ENCODE peak calls at places on chromosomes 5 and 9, in ten cellular contexts. J is GM20000, B is fibroblast of mammary gland, L is Peyer's patch, Q is lung, O is brain microvascular endothelial cell, Z is tibial artery, A is GM06990, H is mucosa of descending colon, F is fibroblast of villous mesenchyme. U is an unnamed sample.

GRCh38 chr9:5800969-5801738 is 31.8 kb downstream of the ERMP1 start:
- DNase-seq in J (no peak), B (no peak), L (no peak), Q (no peak), O (no peak), Z (no peak), A (no peak), H (no peak), F (no peak), U (no peak)

GRCh38 chr5:56516034-56516433 is 282.9 kb upstream of the ANKRD55 start:
- DNase-seq in J (no peak), B (no peak), L (no peak), Q (no peak), O (no peak), Z (no peak), A (no peak), H (no peak), F (no peak), U (no peak)

GRCh38 chr5:141637266-141637692 is 482 bp downstream of the RELL2 start:
- DNase-seq in J (peak; percentile 52), B (no peak), L (peak; percentile 56), Q (no peak), O (no peak), Z (no peak), A (peak; percentile 74), H (peak; percentile 70), F (no peak), U (peak; percentile 62)

GRCh38 chr9:83623634-83623991 is 670 bp downstream of the IDNK start:
- DNase-seq in J (peak; percentile 28), B (no peak), L (no peak), Q (no peak), O (no peak), Z (no peak), A (no peak), H (no peak), F (peak; percentile 8), U (no peak)

GRCh38 chr5:83101514-83101913 is 24.2 kb downstream of the XRCC4 start:
- DNase-seq in J (no peak), B (no peak), L (no peak), Q (no peak), O (no peak), Z (no peak), A (no peak), H (no peak), F (no peak), U (no peak)

GRCh38 chr9:37938121-37938906 is 34.4 kb upstream of the SLC25A51 start:
- DNase-seq in J (no peak), B (peak; percentile 83), L (no peak), Q (no peak), O (peak; percentile 79), Z (no peak), A (no peak), H (no peak), F (peak; percentile 94), U (no peak)

GRCh38 chr5:473344-474192 is 30.6 kb downstream of the EXOC3 start:
- DNase-seq in J (peak; percentile 76), B (peak; percentile 17), L (peak; percentile 28), Q (peak; percentile 40), O (no peak), Z (no peak), A (peak; percentile 63), H (no peak), F (peak; percentile 37), U (peak; percentile 54)

GRCh38 chr5:13034048-13034447 is 910.4 kb downstream of the DNAH5 start:
- DNase-seq in J (no peak), B (no peak), L (no peak), Q (no peak), O (no peak), Z (no peak), A (no peak), H (no peak), F (no peak), U (no peak)

DNA sequence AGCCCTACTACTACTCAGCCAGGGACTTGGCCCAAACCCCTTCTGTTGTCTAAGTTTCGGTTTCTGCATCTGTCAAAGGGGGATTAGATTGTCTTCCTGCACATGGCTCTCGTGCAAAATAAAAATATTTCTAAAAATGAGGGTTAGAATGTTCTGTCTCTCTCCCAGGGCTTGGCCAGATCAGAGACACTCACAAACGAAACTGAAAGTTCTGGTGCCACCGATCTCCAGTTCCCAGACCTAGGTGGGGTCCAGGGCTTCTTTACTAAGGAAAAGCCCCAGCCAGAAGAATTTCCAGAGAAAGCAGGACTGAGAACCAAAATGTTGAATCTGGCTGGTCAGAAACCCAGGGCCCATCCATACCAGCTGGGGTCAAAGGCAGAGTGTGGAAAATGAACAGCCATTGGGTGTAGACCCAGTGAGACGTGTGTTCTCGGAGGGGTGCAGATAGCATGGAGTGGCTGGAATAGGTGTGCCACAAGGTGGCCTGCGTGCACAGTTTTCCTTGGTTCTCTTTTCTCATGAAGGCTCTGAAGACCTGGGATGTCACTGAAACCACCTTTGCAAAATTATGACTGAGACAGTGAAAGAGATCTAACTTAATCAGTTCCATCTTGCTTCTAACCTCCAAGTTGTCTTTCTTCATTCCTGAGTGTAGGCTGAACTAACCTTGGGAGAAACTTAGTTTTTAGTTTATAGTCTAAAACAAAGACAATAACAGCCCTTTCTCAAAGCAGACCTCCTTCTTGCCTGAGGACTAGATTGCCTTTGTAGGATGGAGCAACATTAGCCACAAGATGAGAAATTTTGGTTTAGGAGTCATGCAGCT is 2.2 kb upstream of the SLC23A1 start:
- DNase-seq in J (peak; percentile 57), B (no peak), L (no peak), Q (no peak), O (no peak), Z (no peak), A (no peak), H (peak; percentile 66), F (peak; percentile 60), U (no peak)
- TF ChIP-seq CTCF in J (peak; percentile 16), B (no peak), L (peak; percentile 59), Q (no peak), O (peak; percentile 8), Z (no peak), A (peak; percentile 18), H (peak; percentile 22), F (peak; percentile 24), U (no peak)

GRCh38 chr5:77632526-77633268 is 5.8 kb downstream of the OTP start:
- DNase-seq in J (no peak), B (no peak), L (no peak), Q (no peak), O (no peak), Z (no peak), A (no peak), H (no peak), F (no peak), U (no peak)

GRCh38 chr5:77631166-77631582 is 7.3 kb downstream of the OTP start:
- DNase-seq in J (peak; percentile 81), B (no peak), L (no peak), Q (no peak), O (no peak), Z (no peak), A (no peak), H (no peak), F (no peak), U (no peak)

GRCh38 chr5:77628840-77629552 is 9.5 kb downstream of the OTP start:
- DNase-seq in J (no peak), B (no peak), L (no peak), Q (no peak), O (no peak), Z (no peak), A (no peak), H (no peak), F (no peak), U (no peak)

GRCh38 chr5:77629553-77630245 is 8.8 kb downstream of the OTP start:
- DNase-seq in J (peak; percentile 60), B (no peak), L (no peak), Q (no peak), O (no peak), Z (no peak), A (no peak), H (peak; percentile 26), F (no peak), U (no peak)

DNA sequence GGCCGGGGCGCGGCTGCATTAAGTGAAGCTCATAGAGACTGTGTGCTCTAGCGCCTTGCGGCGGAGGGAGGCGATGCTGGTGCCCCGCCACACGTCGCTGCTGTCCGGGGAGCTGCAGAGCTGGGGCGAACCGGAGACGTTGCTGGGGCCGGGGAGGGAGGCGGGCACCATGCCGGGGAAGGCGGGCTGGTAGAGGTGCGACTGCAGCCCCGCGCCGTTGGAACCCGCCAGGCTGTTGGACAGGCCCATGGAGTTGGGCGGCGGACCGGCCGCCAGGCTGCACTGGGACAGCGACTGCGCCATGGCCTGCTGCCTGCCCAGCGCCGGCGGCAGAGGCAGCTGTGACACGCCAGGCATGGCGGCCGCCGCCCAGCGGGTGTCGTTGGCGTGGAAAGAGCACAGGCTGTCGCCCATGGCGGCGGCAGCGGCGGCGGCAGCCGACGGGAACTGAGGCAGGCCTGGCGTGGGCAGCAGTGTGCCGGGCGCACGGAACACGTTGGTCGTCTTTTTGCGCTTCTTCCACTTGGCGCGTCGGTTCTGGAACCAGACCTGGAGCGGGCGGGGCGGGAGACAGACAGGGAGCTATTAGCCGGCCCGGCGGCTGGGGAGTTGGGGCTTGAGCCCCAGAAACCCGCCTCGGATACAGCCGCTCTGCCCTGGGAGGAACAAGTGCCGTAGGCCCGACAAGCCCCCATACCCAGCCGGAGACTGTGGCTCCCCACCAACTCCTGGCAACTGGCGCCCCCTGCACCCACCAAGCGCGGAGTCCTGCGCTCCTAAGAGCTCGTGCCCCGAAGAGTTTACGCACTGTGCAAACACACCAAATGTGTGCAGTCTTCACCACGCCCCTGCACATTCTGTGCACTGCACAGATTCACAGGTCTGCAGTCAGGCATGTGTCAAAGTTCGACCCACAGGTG is 8.0 kb downstream of the OTP start:
- DNase-seq in J (peak; percentile 93), B (no peak), L (peak; percentile 25), Q (no peak), O (no peak), Z (no peak), A (peak; percentile 92), H (peak; percentile 69), F (no peak), U (peak; percentile 49)
- TF ChIP-seq CTCF in J (no peak), B (no peak), L (no peak), Q (no peak), O (peak; percentile 32), Z (no peak), A (peak; percentile 62), H (no peak), F (no peak), U (no peak)

DNA sequence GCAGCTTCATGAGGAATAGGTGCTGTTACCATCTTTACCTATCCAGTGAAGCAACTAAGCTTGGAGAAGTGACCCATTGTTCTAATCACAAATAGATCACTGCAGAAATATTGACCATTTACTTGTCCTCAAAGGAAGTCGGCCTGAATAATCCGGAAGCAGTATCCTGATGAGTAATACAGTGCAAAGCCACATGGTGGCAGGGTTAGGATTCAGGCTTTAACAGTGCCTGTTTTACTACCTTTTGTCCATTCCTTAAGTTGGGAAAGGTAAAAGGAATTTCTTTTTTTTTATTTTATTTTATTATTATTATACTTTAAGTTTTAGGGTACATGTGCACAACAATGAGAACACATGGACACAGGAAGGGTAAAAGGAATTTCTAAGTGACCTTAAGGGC is 336.3 kb downstream of the KDM4C start:
- DNase-seq in J (no peak), B (peak; percentile 31), L (no peak), Q (no peak), O (peak; percentile 33), Z (no peak), A (no peak), H (no peak), F (peak; percentile 11), U (no peak)
- TF ChIP-seq CTCF in J (no peak), B (peak; percentile 41), L (peak; percentile 26), Q (no peak), O (peak; percentile 59), Z (no peak), A (no peak), H (peak; percentile 15), F (peak; percentile 38), U (no peak)

DNA sequence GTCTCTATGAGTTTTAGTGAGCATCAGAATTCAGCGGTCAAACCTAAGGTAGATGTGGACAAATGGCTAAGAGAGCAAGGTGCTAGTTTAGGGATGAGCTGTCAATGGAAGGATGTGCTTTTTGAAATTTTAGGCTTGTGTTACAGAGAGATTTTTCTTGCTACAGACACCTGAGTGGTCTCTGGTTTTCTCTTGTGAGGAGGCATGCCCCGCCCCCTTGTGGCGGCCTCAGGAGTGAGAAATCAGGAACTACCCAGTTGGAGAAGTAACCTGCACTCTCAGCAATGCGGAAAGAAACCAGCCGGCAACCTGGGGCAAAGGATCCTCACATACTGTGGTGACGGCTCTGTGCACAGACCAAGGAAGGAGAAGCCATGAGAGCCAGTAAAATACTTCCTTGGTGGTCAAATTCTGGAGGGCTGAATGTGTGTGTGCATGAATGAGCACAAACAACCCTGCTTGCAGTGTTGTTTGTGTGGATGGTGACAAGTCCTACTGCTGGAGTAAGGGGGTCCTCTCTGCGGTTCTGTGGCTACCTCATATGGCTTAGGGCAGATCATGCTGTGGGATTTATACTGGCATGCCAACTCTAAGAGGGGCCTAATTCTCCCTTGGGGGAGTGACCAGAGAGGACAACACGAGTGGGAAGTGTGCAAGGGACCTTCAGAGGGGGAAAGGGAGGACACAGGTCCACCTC is 16.7 kb upstream of the HSD17B4 start:
- DNase-seq in J (peak; percentile 50), B (peak; percentile 38), L (peak; percentile 94), Q (peak; percentile 81), O (peak; percentile 44), Z (peak; percentile 65), A (peak; percentile 36), H (peak; percentile 70), F (peak; percentile 61), U (peak; percentile 73)
- TF ChIP-seq CTCF in J (peak; percentile 56), B (peak; percentile 55), L (peak; percentile 27), Q (peak; percentile 23), O (peak; percentile 85), Z (peak; percentile 32), A (peak; percentile 82), H (no peak), F (peak; percentile 78), U (peak; percentile 81)